ENCODE peak calls at places on chromosome 6, in six cellular contexts. One of them, this sample, is unnamed.

GRCh38 chr6:151437401-151437800 is 14.5 kb downstream of the RMND1 start:
- DNase-seq in HepG2: no peak
- DNase-seq in stomach: no peak
- DNase-seq in A549: no peak
- DNase-seq in suprapubic skin: no peak
- DNase-seq in sigmoid colon: no peak
- DNase-seq in this sample: no peak

GRCh38 chr6:83169511-83169910 is 23.6 kb downstream of the PGM3 start:
- DNase-seq in HepG2: no peak
- DNase-seq in stomach: no peak
- DNase-seq in A549: no peak
- DNase-seq in suprapubic skin: no peak
- DNase-seq in sigmoid colon: no peak
- DNase-seq in this sample: no peak

GRCh38 chr6:110216140-110216539 is 35.9 kb downstream of the CDC40 start:
- DNase-seq in HepG2: no peak
- DNase-seq in stomach: no peak
- DNase-seq in A549: no peak
- DNase-seq in suprapubic skin: no peak
- DNase-seq in sigmoid colon: no peak
- DNase-seq in this sample: no peak

GRCh38 chr6:37831457-37831856 is 11.9 kb downstream of the ZFAND3 start:
- DNase-seq in HepG2: no peak
- DNase-seq in stomach: no peak
- DNase-seq in A549: no peak
- DNase-seq in suprapubic skin: no peak
- DNase-seq in sigmoid colon: no peak
- DNase-seq in this sample: no peak

GRCh38 chr6:27879795-27880194 is 32.4 kb downstream of the OR2B2 start:
- DNase-seq in HepG2: no peak
- DNase-seq in stomach: no peak
- DNase-seq in A549: no peak
- DNase-seq in suprapubic skin: no peak
- DNase-seq in sigmoid colon: no peak
- DNase-seq in this sample: no peak

GRCh38 chr6:126696921-126697693 is 357.2 kb downstream of the CENPW start:
- DNase-seq in HepG2: no peak
- DNase-seq in stomach: no peak
- DNase-seq in A549: no peak
- DNase-seq in suprapubic skin: no peak
- DNase-seq in sigmoid colon: no peak
- DNase-seq in this sample: no peak

GRCh38 chr6:129469070-129469662 is 240.8 kb downstream of the ARHGAP18 start:
- DNase-seq in HepG2: no peak
- DNase-seq in stomach: no peak
- DNase-seq in A549: no peak
- DNase-seq in suprapubic skin: no peak
- DNase-seq in sigmoid colon: no peak
- DNase-seq in this sample: no peak

GRCh38 chr6:28774292-28775051 is 149.3 kb downstream of the TRIM27 start:
- DNase-seq in HepG2: no peak
- DNase-seq in stomach: no peak
- DNase-seq in A549: no peak
- DNase-seq in suprapubic skin: no peak
- DNase-seq in sigmoid colon: no peak
- DNase-seq in this sample: no peak

GRCh38 chr6:48744948-48745347 is 634.0 kb upstream of the PTCHD4 start:
- DNase-seq in HepG2: no peak
- DNase-seq in stomach: no peak
- DNase-seq in A549: no peak
- DNase-seq in suprapubic skin: no peak
- DNase-seq in sigmoid colon: no peak
- DNase-seq in this sample: no peak

GRCh38 chr6:134171517-134171916 is 119.1 kb upstream of the SLC2A12 start:
- DNase-seq in HepG2: no peak
- DNase-seq in stomach: no peak
- DNase-seq in A549: no peak
- DNase-seq in suprapubic skin: no peak
- DNase-seq in sigmoid colon: no peak
- DNase-seq in this sample: no peak

GRCh38 chr6:99492137-99492536 is 23.1 kb downstream of the USP45 start:
- DNase-seq in HepG2: no peak
- DNase-seq in stomach: no peak
- DNase-seq in A549: no peak
- DNase-seq in suprapubic skin: no peak
- DNase-seq in sigmoid colon: no peak
- DNase-seq in this sample: no peak

GRCh38 chr6:154907293-154907692 is 87.8 kb upstream of the TIAM2 start:
- DNase-seq in HepG2: no peak
- DNase-seq in stomach: no peak
- DNase-seq in A549: no peak
- DNase-seq in suprapubic skin: no peak
- DNase-seq in sigmoid colon: no peak
- DNase-seq in this sample: no peak

GRCh38 chr6:3523966-3524365 is 67.1 kb upstream of the SLC22A23 start:
- DNase-seq in HepG2: no peak
- DNase-seq in stomach: no peak
- DNase-seq in A549: no peak
- DNase-seq in suprapubic skin: no peak
- DNase-seq in sigmoid colon: no peak
- DNase-seq in this sample: no peak

GRCh38 chr6:155194399-155194798 is 69.4 kb upstream of the CLDN20 start:
- DNase-seq in HepG2: no peak
- DNase-seq in stomach: no peak
- DNase-seq in A549: no peak
- DNase-seq in suprapubic skin: no peak
- DNase-seq in sigmoid colon: no peak
- DNase-seq in this sample: no peak

GRCh38 chr6:4274382-4275082 is 139.2 kb upstream of the ECI2 start:
- DNase-seq in HepG2: no peak
- DNase-seq in stomach: no peak
- DNase-seq in A549: no peak
- DNase-seq in suprapubic skin: no peak
- DNase-seq in sigmoid colon: no peak
- DNase-seq in this sample: no peak

GRCh38 chr6:166625356-166625755 is 1.7 kb downstream of the RPS6KA2 start:
- DNase-seq in HepG2: no peak
- DNase-seq in stomach: no peak
- DNase-seq in A549: no peak
- DNase-seq in suprapubic skin: no peak
- DNase-seq in sigmoid colon: no peak
- DNase-seq in this sample: no peak

GRCh38 chr6:4698901-4699659 is 77.1 kb upstream of the CDYL start:
- DNase-seq in HepG2: no peak
- DNase-seq in stomach: no peak
- DNase-seq in A549: no peak
- DNase-seq in suprapubic skin: no peak
- DNase-seq in sigmoid colon: no peak
- DNase-seq in this sample: no peak

GRCh38 chr6:132060591-132060990 is 109.4 kb upstream of the CCN2 start:
- DNase-seq in HepG2: peak; percentile 23
- DNase-seq in stomach: no peak
- DNase-seq in A549: no peak
- DNase-seq in suprapubic skin: no peak
- DNase-seq in sigmoid colon: no peak
- DNase-seq in this sample: no peak

GRCh38 chr6:48957781-48958180 is 505.3 kb downstream of the MMUT start:
- DNase-seq in HepG2: no peak
- DNase-seq in stomach: no peak
- DNase-seq in A549: no peak
- DNase-seq in suprapubic skin: no peak
- DNase-seq in sigmoid colon: no peak
- DNase-seq in this sample: no peak

GRCh38 chr6:9628819-9629218 is 786.1 kb downstream of the TFAP2A start:
- DNase-seq in HepG2: no peak
- DNase-seq in stomach: no peak
- DNase-seq in A549: no peak
- DNase-seq in suprapubic skin: no peak
- DNase-seq in sigmoid colon: no peak
- DNase-seq in this sample: no peak

GRCh38 chr6:148932731-148933130 is 185.9 kb downstream of the UST start:
- DNase-seq in HepG2: no peak
- DNase-seq in stomach: no peak
- DNase-seq in A549: no peak
- DNase-seq in suprapubic skin: no peak
- DNase-seq in sigmoid colon: no peak
- DNase-seq in this sample: no peak

GRCh38 chr6:148768646-148769270 is 21.9 kb downstream of the UST start:
- DNase-seq in HepG2: no peak
- DNase-seq in stomach: no peak
- DNase-seq in A549: no peak
- DNase-seq in suprapubic skin: no peak
- DNase-seq in sigmoid colon: no peak
- DNase-seq in this sample: no peak

GRCh38 chr6:52216932-52217331 is 27.4 kb downstream of the IL17F start:
- DNase-seq in HepG2: no peak
- DNase-seq in stomach: no peak
- DNase-seq in A549: no peak
- DNase-seq in suprapubic skin: no peak
- DNase-seq in sigmoid colon: no peak
- DNase-seq in this sample: no peak

GRCh38 chr6:30686908-30687658 is 638 bp upstream of the PPP1R18 start:
- DNase-seq in HepG2: peak; percentile 49
- DNase-seq in stomach: peak; percentile 76
- DNase-seq in A549: peak; percentile 54
- DNase-seq in suprapubic skin: peak; percentile 98
- DNase-seq in sigmoid colon: peak; percentile 98
- DNase-seq in this sample: no peak

GRCh38 chr6:140537211-140537610 is 1162.8 kb upstream of the CITED2 start:
- DNase-seq in HepG2: no peak
- DNase-seq in stomach: no peak
- DNase-seq in A549: no peak
- DNase-seq in suprapubic skin: no peak
- DNase-seq in sigmoid colon: no peak
- DNase-seq in this sample: no peak
- H3K4me3 ChIP-seq in HepG2: no peak overlapping the region
- H3K4me3 ChIP-seq in stomach: no peak overlapping the region
- H3K4me3 ChIP-seq in A549: no peak overlapping the region
- H3K4me3 ChIP-seq in suprapubic skin: no peak overlapping the region
- H3K4me3 ChIP-seq in sigmoid colon: no peak overlapping the region
- H3K4me3 ChIP-seq in this sample: no peak overlapping the region

GRCh38 chr6:35694462-35694861 is 5.7 kb upstream of the FKBP5 start:
- DNase-seq in HepG2: no peak
- DNase-seq in stomach: no peak
- DNase-seq in A549: peak; percentile 21
- DNase-seq in suprapubic skin: no peak
- DNase-seq in sigmoid colon: no peak
- DNase-seq in this sample: no peak
- TF ChIP-seq EP300 in HepG2: no peak
- TF ChIP-seq EP300 in stomach: no peak
- TF ChIP-seq EP300 in A549: no peak
- TF ChIP-seq EP300 in suprapubic skin: no peak
- TF ChIP-seq EP300 in sigmoid colon: no peak
- TF ChIP-seq EP300 in this sample: no peak

GRCh38 chr6:56495654-56496053 is 147.0 kb downstream of the DST start:
- DNase-seq in HepG2: no peak
- DNase-seq in stomach: no peak
- DNase-seq in A549: no peak
- DNase-seq in suprapubic skin: no peak
- DNase-seq in sigmoid colon: no peak
- DNase-seq in this sample: no peak

GRCh38 chr6:56490994-56491393 is 151.7 kb downstream of the DST start:
- DNase-seq in HepG2: no peak
- DNase-seq in stomach: no peak
- DNase-seq in A549: no peak
- DNase-seq in suprapubic skin: no peak
- DNase-seq in sigmoid colon: no peak
- DNase-seq in this sample: no peak

GRCh38 chr6:56489559-56489958 is 153.1 kb downstream of the DST start:
- DNase-seq in HepG2: no peak
- DNase-seq in stomach: no peak
- DNase-seq in A549: no peak
- DNase-seq in suprapubic skin: no peak
- DNase-seq in sigmoid colon: no peak
- DNase-seq in this sample: no peak

GRCh38 chr6:56488281-56488680 is 154.4 kb downstream of the DST start:
- DNase-seq in HepG2: no peak
- DNase-seq in stomach: no peak
- DNase-seq in A549: no peak
- DNase-seq in suprapubic skin: no peak
- DNase-seq in sigmoid colon: no peak
- DNase-seq in this sample: no peak

DNA sequence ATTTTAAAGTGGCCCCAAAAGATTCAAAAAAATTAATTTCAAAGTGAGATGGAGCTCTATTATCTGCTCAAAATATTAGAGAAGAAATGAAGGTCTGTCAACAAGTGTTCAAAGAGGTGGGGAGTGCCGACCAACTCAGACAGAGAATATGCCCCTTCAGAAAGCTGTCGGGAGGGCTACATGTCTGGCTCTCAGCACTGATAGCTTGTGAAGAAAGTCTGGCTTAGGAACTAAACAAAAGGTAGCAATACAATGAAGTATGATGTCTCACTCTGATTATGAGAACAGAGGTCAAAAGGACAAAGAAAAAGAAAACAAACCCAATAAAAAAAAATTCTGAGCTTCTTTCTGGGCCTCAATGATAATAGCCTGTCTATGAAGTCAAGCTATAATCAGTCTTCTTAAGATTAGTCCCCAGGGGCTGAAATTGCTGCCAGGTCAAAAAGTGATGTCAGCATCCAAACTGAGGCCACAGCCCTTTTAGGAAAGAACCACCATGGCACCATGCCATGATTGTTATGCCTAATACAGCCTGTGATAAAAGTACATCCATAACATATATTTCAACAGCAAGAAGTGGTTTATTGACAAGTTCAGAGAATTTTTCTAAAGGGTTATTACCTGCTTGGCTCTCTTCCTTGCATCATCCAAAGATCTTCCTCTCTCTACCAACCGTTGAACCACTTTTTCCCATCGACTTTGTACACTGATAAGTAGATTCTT is 150.9 kb downstream of the DST start:
- DNase-seq in HepG2: no peak
- DNase-seq in stomach: no peak
- DNase-seq in A549: no peak
- DNase-seq in suprapubic skin: no peak
- DNase-seq in sigmoid colon: no peak
- DNase-seq in this sample: no peak
- H3K4me3 ChIP-seq in HepG2: no peak overlapping the region
- H3K4me3 ChIP-seq in stomach: no peak overlapping the region
- H3K4me3 ChIP-seq in A549: no peak overlapping the region
- H3K4me3 ChIP-seq in suprapubic skin: no peak overlapping the region
- H3K4me3 ChIP-seq in sigmoid colon: no peak overlapping the region
- H3K4me3 ChIP-seq in this sample: no peak overlapping the region

DNA sequence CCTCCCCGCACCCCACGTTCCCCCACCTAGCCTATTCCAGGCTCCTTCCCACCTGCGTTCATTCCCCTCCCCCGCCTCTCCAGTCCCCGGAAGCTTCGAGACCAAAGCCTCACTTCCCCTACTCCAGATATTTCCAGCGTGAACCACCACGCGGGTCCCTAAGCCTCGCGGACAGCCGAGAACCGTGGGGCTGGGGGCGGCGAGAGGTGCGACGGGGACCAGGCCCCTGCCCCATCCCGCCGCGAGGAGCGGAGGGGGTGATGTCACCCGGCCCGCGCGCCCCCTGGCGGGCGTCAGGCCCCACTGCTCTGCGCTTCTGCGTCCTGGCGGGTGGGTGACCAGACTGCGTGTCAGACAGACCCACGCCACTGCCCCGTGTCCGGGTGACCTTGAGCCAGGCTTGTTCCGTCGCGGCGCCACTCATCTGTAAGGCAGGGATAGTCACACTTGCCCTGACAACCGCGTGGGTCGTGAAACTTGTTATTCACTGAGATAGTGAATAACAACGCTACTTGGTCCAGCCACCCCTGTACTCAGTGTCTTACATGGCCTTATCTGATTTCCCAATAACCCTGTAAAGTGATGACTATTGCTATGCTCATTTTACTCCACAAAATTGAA is 9.0 kb upstream of the HSP90AB1 start:
- DNase-seq in HepG2: peak; percentile 51
- DNase-seq in stomach: peak; percentile 79
- DNase-seq in A549: peak; percentile 64
- DNase-seq in suprapubic skin: peak; percentile 89
- DNase-seq in sigmoid colon: peak; percentile 91
- DNase-seq in this sample: peak; percentile 89
- TF ChIP-seq EP300 in HepG2: peak; percentile 60
- TF ChIP-seq EP300 in stomach: no peak
- TF ChIP-seq EP300 in A549: no peak
- TF ChIP-seq EP300 in suprapubic skin: peak; percentile 12
- TF ChIP-seq EP300 in sigmoid colon: no peak
- TF ChIP-seq EP300 in this sample: no peak